ENCODE peak calls at places on chromosomes 4 and X, in five cellular contexts. One of them, this sample, is unnamed.

GRCh38 chr4:56410247-56410646 is 23.0 kb upstream of the AASDH start:
- DNase-seq in NCI-H82: peak
- DNase-seq in ovary: no peak
- DNase-seq in activated naive CD4-positive, alpha-beta T cell: no peak
- DNase-seq in neural crest cell: no peak
- DNase-seq in this sample: no peak

GRCh38 chr4:108142870-108143269 is 25.9 kb downstream of the LEF1 start:
- DNase-seq in ovary: no peak
- DNase-seq in activated naive CD4-positive, alpha-beta T cell: no peak
- DNase-seq in NCI-H82: no peak
- DNase-seq in neural crest cell: no peak
- DNase-seq in this sample: no peak

GRCh38 chrX:44945736-44946135 is 72.7 kb downstream of the KDM6A start:
- DNase-seq in ovary: no peak
- DNase-seq in neural crest cell: no peak
- DNase-seq in NCI-H82: no peak
- DNase-seq in activated naive CD4-positive, alpha-beta T cell: no peak
- DNase-seq in this sample: no peak

GRCh38 chr4:82428526-82428968 is 1.7 kb downstream of the HNRNPDL start:
- DNase-seq in NCI-H82: no peak
- DNase-seq in ovary: no peak
- DNase-seq in neural crest cell: no peak
- DNase-seq in activated naive CD4-positive, alpha-beta T cell: no peak
- DNase-seq in this sample: no peak

GRCh38 chr4:82667761-82668505 is 106.1 kb upstream of the TMEM150C start:
- DNase-seq in neural crest cell: no peak
- DNase-seq in ovary: no peak
- DNase-seq in NCI-H82: no peak
- DNase-seq in activated naive CD4-positive, alpha-beta T cell: no peak
- DNase-seq in this sample: no peak

GRCh38 chrX:100491174-100491573 is 81.1 kb upstream of the PCDH19 start:
- DNase-seq in NCI-H82: no peak
- DNase-seq in ovary: no peak
- DNase-seq in activated naive CD4-positive, alpha-beta T cell: no peak
- DNase-seq in neural crest cell: no peak
- DNase-seq in this sample: no peak

GRCh38 chr4:15354790-15355418 is 72.9 kb upstream of the C1QTNF7 start:
- DNase-seq in activated naive CD4-positive, alpha-beta T cell: no peak
- DNase-seq in neural crest cell: no peak
- DNase-seq in NCI-H82: no peak
- DNase-seq in ovary: no peak
- DNase-seq in this sample: no peak

GRCh38 chr4:7973545-7973981 is 33.9 kb upstream of the AFAP1 start:
- DNase-seq in activated naive CD4-positive, alpha-beta T cell: no peak
- DNase-seq in ovary: no peak
- DNase-seq in neural crest cell: no peak
- DNase-seq in NCI-H82: no peak
- DNase-seq in this sample: no peak

GRCh38 chr4:100938698-100939097 is 408.6 kb downstream of the PPP3CA start:
- DNase-seq in activated naive CD4-positive, alpha-beta T cell: no peak
- DNase-seq in neural crest cell: no peak
- DNase-seq in NCI-H82: peak
- DNase-seq in ovary: no peak
- DNase-seq in this sample: no peak

GRCh38 chr4:173367946-173368345 is 2.8 kb upstream of the SAP30 start:
- DNase-seq in NCI-H82: no peak
- DNase-seq in ovary: no peak
- DNase-seq in neural crest cell: no peak
- DNase-seq in activated naive CD4-positive, alpha-beta T cell: no peak
- DNase-seq in this sample: no peak

GRCh38 chrX:51568586-51568985 is 50.1 kb downstream of the CENPVL3 start:
- DNase-seq in NCI-H82: no peak
- DNase-seq in activated naive CD4-positive, alpha-beta T cell: no peak
- DNase-seq in ovary: no peak
- DNase-seq in neural crest cell: no peak
- DNase-seq in this sample: no peak

GRCh38 chrX:30489323-30489722 is 88.2 kb downstream of the TASL start:
- DNase-seq in neural crest cell: no peak
- DNase-seq in activated naive CD4-positive, alpha-beta T cell: no peak
- DNase-seq in NCI-H82: peak
- DNase-seq in ovary: no peak
- DNase-seq in this sample: no peak

GRCh38 chr4:180059216-180059881 is 2183.9 kb upstream of the TENM3 start:
- DNase-seq in activated naive CD4-positive, alpha-beta T cell: no peak
- DNase-seq in neural crest cell: peak
- DNase-seq in ovary: no peak
- DNase-seq in NCI-H82: peak
- DNase-seq in this sample: peak

GRCh38 chrX:102712967-102713677 is 874 bp downstream of the GPRASP2 start:
- DNase-seq in neural crest cell: peak
- DNase-seq in activated naive CD4-positive, alpha-beta T cell: no peak
- DNase-seq in ovary: peak
- DNase-seq in NCI-H82: peak
- DNase-seq in this sample: no peak

GRCh38 chr4:107376293-107376692 is 340.2 kb upstream of the DKK2 start:
- DNase-seq in ovary: no peak
- DNase-seq in neural crest cell: no peak
- DNase-seq in NCI-H82: no peak
- DNase-seq in activated naive CD4-positive, alpha-beta T cell: no peak
- DNase-seq in this sample: no peak

GRCh38 chr4:82864336-82865001 is 26.5 kb downstream of the SEC31A start:
- DNase-seq in neural crest cell: no peak
- DNase-seq in activated naive CD4-positive, alpha-beta T cell: no peak
- DNase-seq in NCI-H82: no peak
- DNase-seq in ovary: no peak
- DNase-seq in this sample: no peak

GRCh38 chr4:183256756-183257385 is 63.2 kb downstream of the CLDN22 start:
- DNase-seq in neural crest cell: peak
- DNase-seq in ovary: peak
- DNase-seq in NCI-H82: peak
- DNase-seq in activated naive CD4-positive, alpha-beta T cell: no peak
- DNase-seq in this sample: no peak

GRCh38 chr4:130747842-130748241 is 1651.9 kb downstream of the C4orf33 start:
- DNase-seq in neural crest cell: no peak
- DNase-seq in ovary: no peak
- DNase-seq in NCI-H82: peak
- DNase-seq in activated naive CD4-positive, alpha-beta T cell: no peak
- DNase-seq in this sample: no peak

This sample was measured in caudate nucleus.